ENCODE peak calls at places on chromosome 14, in six cellular contexts. F, M, X, I, R and D are unnamed samples. For H3K27me3, the result is how much of the 10 kb centered on the place peaks cover.

GRCh38 chr14:99006271-99006670 is 265.7 kb downstream of the BCL11B start:
- DNase-seq in F (no peak), M (no peak), X (no peak), I (no peak), R (no peak), D (no peak)

GRCh38 chr14:96038920-96039632 is at the start of gene C14orf132:
- DNase-seq in F (peak), M (peak), X (peak), I (peak), R (peak), D (peak)

GRCh38 chr14:101556566-101557320 is 4.6 kb upstream of the DIO3 start:
- DNase-seq in F (no peak), M (no peak), X (no peak), I (no peak), R (no peak), D (no peak)

GRCh38 chr14:102527255-102528232 is 18.0 kb upstream of the ANKRD9 start:
- DNase-seq in F (no peak), M (no peak), X (no peak), I (no peak), R (peak), D (no peak)

GRCh38 chr14:106024983-106025604 is 498.7 kb downstream of the TMEM121 start:
- DNase-seq in F (no peak), M (no peak), X (no peak), I (no peak), R (no peak), D (no peak)

GRCh38 chr14:81233615-81234014 is 12.9 kb upstream of the GTF2A1 start:
- DNase-seq in F (no peak), M (no peak), X (no peak), I (no peak), R (no peak), D (no peak)

GRCh38 chr14:91536327-91536726 is 26.2 kb upstream of the PPP4R3A start:
- DNase-seq in F (no peak), M (no peak), X (no peak), I (no peak), R (no peak), D (no peak)

GRCh38 chr14:24803933-24804494 is 170.0 kb upstream of the GZMB start:
- DNase-seq in F (no peak), M (no peak), X (no peak), I (no peak), R (no peak), D (no peak)

GRCh38 chr14:23306412-23307145 is at the start of gene BCL2L2:
- DNase-seq in F (peak), M (peak), X (peak), I (peak), R (peak), D (peak)

GRCh38 chr14:94041551-94042346 is 15.6 kb downstream of the OTUB2 start:
- DNase-seq in F (no peak), M (peak), X (peak), I (no peak), R (no peak), D (no peak)

GRCh38 chr14:105019861-105020814 is 745 bp downstream of the CDCA4 start:
- DNase-seq in F (peak), M (peak), X (peak), I (no peak), R (no peak), D (peak)

GRCh38 chr14:23663711-23664110 is 27.5 kb downstream of the DHRS2 start:
- DNase-seq in F (no peak), M (no peak), X (no peak), I (no peak), R (no peak), D (no peak)

GRCh38 chr14:71096947-71097346 is 189.7 kb downstream of the PCNX1 start:
- DNase-seq in F (no peak), M (no peak), X (no peak), I (no peak), R (no peak), D (no peak)

GRCh38 chr14:39956372-39956771 is 524.1 kb upstream of the FBXO33 start:
- DNase-seq in F (no peak), M (no peak), X (no peak), I (no peak), R (peak), D (no peak)

GRCh38 chr14:101128478-101129450 is 225.2 kb upstream of the RTL1 start:
- DNase-seq in F (no peak), M (peak), X (no peak), I (peak), R (no peak), D (no peak)

GRCh38 chr14:75561013-75561432 is 17.4 kb upstream of the FLVCR2 start:
- DNase-seq in F (peak), M (peak), X (peak), I (peak), R (peak), D (peak)

GRCh38 chr14:34981743-34982420 is 910 bp upstream of the SRP54 start:
- DNase-seq in F (peak), M (no peak), X (peak), I (no peak), R (peak), D (peak)

GRCh38 chr14:90114554-90114953 is 52.8 kb downstream of the KCNK13 start:
- DNase-seq in F (no peak), M (no peak), X (no peak), I (no peak), R (no peak), D (no peak)

GRCh38 chr14:24911324-24912095 is 138.4 kb downstream of the STXBP6 start:
- DNase-seq in F (no peak), M (no peak), X (peak), I (no peak), R (no peak), D (no peak)

GRCh38 chr14:25518347-25518746 is 468.4 kb upstream of the STXBP6 start:
- DNase-seq in F (no peak), M (no peak), X (no peak), I (no peak), R (no peak), D (no peak)

GRCh38 chr14:83520837-83521236 is 1987.2 kb upstream of the SEL1L start:
- DNase-seq in F (no peak), M (no peak), X (peak), I (no peak), R (no peak), D (no peak)

GRCh38 chr14:58637391-58638230 is at the start of gene DACT1:
- DNase-seq in F (peak), M (peak), X (peak), I (peak), R (no peak), D (peak)

GRCh38 chr14:68464716-68465115 is 328.2 kb downstream of the ZFP36L1 start:
- DNase-seq in F (no peak), M (no peak), X (peak), I (no peak), R (peak), D (no peak)

GRCh38 chr14:104348741-104349140 is 210.4 kb downstream of the KIF26A start:
- DNase-seq in F (no peak), M (peak), X (no peak), I (no peak), R (no peak), D (no peak)

GRCh38 chr14:72605096-72605920 is 288.6 kb downstream of the DPF3 start:
- DNase-seq in F (no peak), M (no peak), X (no peak), I (no peak), R (no peak), D (no peak)

GRCh38 chr14:68606644-68607043 is 186.2 kb downstream of the ZFP36L1 start:
- DNase-seq in F (no peak), M (no peak), X (no peak), I (no peak), R (no peak), D (no peak)

GRCh38 chr14:51304956-51305355 is 64.9 kb downstream of the TMX1 start:
- DNase-seq in F (no peak), M (no peak), X (peak), I (no peak), R (no peak), D (no peak)

GRCh38 chr14:61476737-61477410 is 155.5 kb downstream of the PRKCH start:
- DNase-seq in F (no peak), M (no peak), X (peak), I (no peak), R (no peak), D (peak)

GRCh38 chr14:23009939-23010718 is at the start of gene C14orf93:
- DNase-seq in F (peak), M (peak), X (peak), I (peak), R (no peak), D (peak)

GRCh38 chr14:101878222-101879211 is 85.9 kb upstream of the DYNC1H1 start:
- DNase-seq in F (peak), M (no peak), X (no peak), I (no peak), R (no peak), D (no peak)

GRCh38 chr14:59483360-59483759 is 848 bp downstream of the L3HYPDH start:
- DNase-seq in F (peak), M (no peak), X (peak), I (no peak), R (peak), D (peak)

GRCh38 chr14:55585854-55586253 is 5.8 kb downstream of the KTN1 start:
- DNase-seq in F (no peak), M (no peak), X (peak), I (no peak), R (no peak), D (no peak)

GRCh38 chr14:104977008-104977680 is 1.0 kb downstream of the AHNAK2 start:
- DNase-seq in F (peak), M (peak), X (no peak), I (peak), R (no peak), D (no peak)

GRCh38 chr14:104845834-104846441 is 19.1 kb upstream of the CEP170B start:
- DNase-seq in F (no peak), M (no peak), X (no peak), I (peak), R (no peak), D (no peak)

GRCh38 chr14:103908580-103908979 is 19.7 kb upstream of the TDRD9 start:
- DNase-seq in F (no peak), M (no peak), X (no peak), I (no peak), R (no peak), D (no peak)

GRCh38 chr14:31829256-31829923 is 247.7 kb upstream of the ARHGAP5 start:
- DNase-seq in F (no peak), M (no peak), X (peak), I (no peak), R (no peak), D (no peak)

GRCh38 chr14:94650806-94651805 is 38.9 kb downstream of the SERPINA3 start:
- DNase-seq in F (no peak), M (no peak), X (no peak), I (no peak), R (no peak), D (no peak)

GRCh38 chr14:22555573-22556011 is 33.4 kb downstream of the DAD1 start:
- DNase-seq in F (no peak), M (no peak), X (peak), I (no peak), R (no peak), D (no peak)

GRCh38 chr14:77303417-77304156 is 17.1 kb downstream of the POMT2 start:
- DNase-seq in F (no peak), M (no peak), X (peak), I (no peak), R (peak), D (peak)

DNA sequence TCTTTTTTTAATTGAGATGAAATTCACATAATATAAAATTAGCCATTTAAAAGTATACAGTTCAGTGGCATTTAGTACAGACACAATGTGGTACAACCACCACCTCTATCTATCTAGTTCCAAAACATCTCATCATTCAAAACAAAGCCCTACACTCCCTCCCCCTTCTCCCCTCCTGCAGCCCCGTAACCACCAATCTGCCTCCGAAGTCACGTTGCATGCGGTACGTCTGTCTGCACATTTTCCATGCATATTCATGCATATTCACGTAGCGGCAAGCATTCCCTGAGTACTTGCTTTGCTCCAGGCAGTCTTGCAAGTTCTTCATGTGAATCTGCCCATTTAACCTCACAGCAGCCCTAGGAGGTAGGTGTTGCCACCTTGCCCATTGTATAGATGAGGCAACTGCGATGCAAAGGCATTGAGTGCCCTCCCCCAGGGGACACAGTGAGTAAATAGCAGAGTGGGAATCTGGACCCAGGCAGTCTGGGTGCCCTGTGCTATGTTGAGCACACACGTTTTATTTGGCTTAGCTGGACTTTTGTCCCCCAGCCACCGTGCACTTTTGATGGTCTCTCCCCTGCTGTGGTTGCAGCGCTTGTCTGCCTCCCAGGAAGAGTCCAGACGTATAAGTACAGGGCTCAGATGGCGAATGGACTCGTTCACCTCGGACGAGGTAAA is 43.4 kb downstream of the RIN3 start:
- DNase-seq in F (no peak), M (no peak), X (no peak), I (no peak), R (no peak), D (no peak)
- TF ChIP-seq POLR2A in F (no peak), M (no peak), X (no peak), I (no peak), R (no peak), D (no peak)

GRCh38 chr14:32934891-32935633 is 3.6 kb upstream of the NPAS3 start:
- DNase-seq in F (no peak), M (peak), X (no peak), I (no peak), R (no peak), D (peak)
- H3K27me3 ChIP-seq in F (under half), M (under half), X (half or more), I (half or more), R (under half), D (under half)

GRCh38 chr14:74349757-74350156 is 1.5 kb downstream of the VRTN start:
- DNase-seq in F (peak), M (no peak), X (no peak), I (no peak), R (no peak), D (no peak)

GRCh38 chr14:74348735-74349463 is 628 bp downstream of the VRTN start:
- DNase-seq in F (no peak), M (no peak), X (no peak), I (no peak), R (no peak), D (no peak)

GRCh38 chr14:74348241-74348734 is at the start of gene VRTN:
- DNase-seq in F (no peak), M (no peak), X (no peak), I (no peak), R (no peak), D (no peak)

GRCh38 chr14:74350211-74350943 is 2.1 kb downstream of the VRTN start:
- DNase-seq in F (no peak), M (no peak), X (no peak), I (no peak), R (no peak), D (no peak)

GRCh38 chr14:74350944-74351323 is 2.7 kb downstream of the VRTN start:
- DNase-seq in F (no peak), M (no peak), X (no peak), I (no peak), R (no peak), D (no peak)
- TF ChIP-seq POLR2A in F (no peak), M (no peak), X (no peak), I (no peak), R (no peak), D (no peak)

GRCh38 chr14:50088731-50089130 is 27.6 kb downstream of the VCPKMT start:
- DNase-seq in F (no peak), M (no peak), X (no peak), I (no peak), R (no peak), D (no peak)
- H3K27me3 ChIP-seq in F (under half), M (under half), X (under half), I (under half), R (under half), D (under half)

DNA sequence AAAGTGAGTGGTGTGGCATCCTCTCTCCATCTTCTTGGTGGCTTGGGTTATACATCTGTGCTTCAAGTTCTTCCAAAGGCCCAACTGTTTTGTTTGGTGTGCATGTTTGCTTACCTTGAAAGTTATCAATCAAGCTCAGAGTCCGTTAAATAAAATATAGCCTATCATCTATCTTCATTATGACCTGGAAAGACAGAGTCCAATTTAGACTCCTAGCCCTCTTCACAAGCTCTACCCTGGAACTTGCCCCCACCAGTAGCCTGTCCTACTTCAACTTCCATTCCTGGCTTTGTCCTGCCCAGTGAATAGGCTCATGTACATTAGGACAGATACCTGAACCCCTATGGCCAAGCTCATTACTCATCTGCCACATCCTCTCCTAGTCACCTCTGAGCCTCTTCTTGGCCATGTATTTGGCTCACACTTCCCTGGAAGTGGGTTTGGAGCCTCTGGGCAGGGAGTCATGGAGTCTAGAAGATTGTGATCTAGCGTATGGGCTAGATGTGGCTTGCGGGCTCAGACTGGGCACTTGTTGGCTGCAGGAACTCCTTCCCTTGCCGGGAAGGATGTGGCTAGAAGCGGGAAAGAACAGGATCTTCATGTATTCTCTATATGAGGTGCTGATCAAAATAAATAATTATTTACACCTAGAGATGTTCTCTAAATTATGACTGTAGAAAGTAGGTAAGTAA is 6.4 kb upstream of the SSTR1 start:
- DNase-seq in F (no peak), M (no peak), X (no peak), I (no peak), R (no peak), D (no peak)
- TF ChIP-seq POLR2A in F (no peak), M (no peak), X (no peak), I (no peak), R (no peak), D (no peak)